ENCODE peak calls at places on chromosome 17, in nine cellular contexts. One of them, this sample, is unnamed.

GRCh38 chr17:73401911-73402310 is 90.1 kb upstream of the CDC42EP4 start:
- DNase-seq in K562: peak
- DNase-seq in H1: peak
- DNase-seq in HepG2: peak
- DNase-seq in suprapubic skin: no peak
- DNase-seq in transverse colon: no peak
- DNase-seq in upper lobe of left lung: no peak
- DNase-seq in esophagus muscularis mucosa: no peak
- DNase-seq in sigmoid colon: no peak
- DNase-seq in this sample: no peak

GRCh38 chr17:27296427-27296979 is 2.6 kb downstream of the WSB1 start:
- DNase-seq in H1: no peak
- DNase-seq in HepG2: no peak
- DNase-seq in K562: no peak
- DNase-seq in esophagus muscularis mucosa: no peak
- DNase-seq in suprapubic skin: no peak
- DNase-seq in transverse colon: no peak
- DNase-seq in upper lobe of left lung: no peak
- DNase-seq in sigmoid colon: no peak
- DNase-seq in this sample: no peak

GRCh38 chr17:9024497-9024896 is 3.2 kb downstream of the NTN1 start:
- DNase-seq in upper lobe of left lung: no peak
- DNase-seq in transverse colon: no peak
- DNase-seq in suprapubic skin: no peak
- DNase-seq in sigmoid colon: no peak
- DNase-seq in HepG2: no peak
- DNase-seq in K562: no peak
- DNase-seq in H1: no peak
- DNase-seq in esophagus muscularis mucosa: no peak
- DNase-seq in this sample: no peak

GRCh38 chr17:17981330-17981729 is 8.7 kb downstream of the DRC3 start:
- DNase-seq in transverse colon: no peak
- DNase-seq in upper lobe of left lung: no peak
- DNase-seq in HepG2: no peak
- DNase-seq in suprapubic skin: no peak
- DNase-seq in K562: no peak
- DNase-seq in H1: no peak
- DNase-seq in esophagus muscularis mucosa: no peak
- DNase-seq in sigmoid colon: no peak
- DNase-seq in this sample: no peak

GRCh38 chr17:4177732-4178131 is 34.7 kb downstream of the CYB5D2 start:
- DNase-seq in esophagus muscularis mucosa: no peak
- DNase-seq in HepG2: no peak
- DNase-seq in upper lobe of left lung: no peak
- DNase-seq in transverse colon: no peak
- DNase-seq in K562: no peak
- DNase-seq in sigmoid colon: no peak
- DNase-seq in H1: no peak
- DNase-seq in suprapubic skin: no peak
- DNase-seq in this sample: no peak

GRCh38 chr17:35082073-35082657 is 18.7 kb upstream of the RFFL start:
- DNase-seq in upper lobe of left lung: no peak
- DNase-seq in HepG2: peak
- DNase-seq in K562: no peak
- DNase-seq in H1: no peak
- DNase-seq in transverse colon: no peak
- DNase-seq in suprapubic skin: no peak
- DNase-seq in sigmoid colon: no peak
- DNase-seq in esophagus muscularis mucosa: no peak
- DNase-seq in this sample: no peak

GRCh38 chr17:8125196-8125946 is 1.5 kb upstream of the HES7 start:
- DNase-seq in sigmoid colon: peak
- DNase-seq in transverse colon: peak
- DNase-seq in H1: peak
- DNase-seq in K562: peak
- DNase-seq in upper lobe of left lung: peak
- DNase-seq in suprapubic skin: peak
- DNase-seq in esophagus muscularis mucosa: peak
- DNase-seq in HepG2: peak
- DNase-seq in this sample: peak

GRCh38 chr17:49130891-49131290 is 1.7 kb upstream of the B4GALNT2 start:
- DNase-seq in transverse colon: no peak
- DNase-seq in H1: no peak
- DNase-seq in upper lobe of left lung: no peak
- DNase-seq in HepG2: no peak
- DNase-seq in K562: no peak
- DNase-seq in suprapubic skin: no peak
- DNase-seq in sigmoid colon: no peak
- DNase-seq in esophagus muscularis mucosa: no peak
- DNase-seq in this sample: no peak

GRCh38 chr17:82050761-82051641 is 610 bp downstream of the RFNG start:
- DNase-seq in upper lobe of left lung: no peak
- DNase-seq in transverse colon: no peak
- DNase-seq in esophagus muscularis mucosa: no peak
- DNase-seq in sigmoid colon: no peak
- DNase-seq in K562: peak
- DNase-seq in HepG2: no peak
- DNase-seq in H1: no peak
- DNase-seq in suprapubic skin: no peak
- DNase-seq in this sample: no peak

GRCh38 chr17:31397256-31397939 is 5.9 kb downstream of the RAB11FIP4 start:
- DNase-seq in HepG2: no peak
- DNase-seq in esophagus muscularis mucosa: no peak
- DNase-seq in transverse colon: no peak
- DNase-seq in suprapubic skin: peak
- DNase-seq in K562: no peak
- DNase-seq in upper lobe of left lung: peak
- DNase-seq in sigmoid colon: no peak
- DNase-seq in H1: peak
- DNase-seq in this sample: no peak

GRCh38 chr17:17181666-17182600 is 24.2 kb downstream of the PLD6 start:
- DNase-seq in transverse colon: no peak
- DNase-seq in H1: no peak
- DNase-seq in suprapubic skin: no peak
- DNase-seq in upper lobe of left lung: no peak
- DNase-seq in sigmoid colon: no peak
- DNase-seq in HepG2: no peak
- DNase-seq in esophagus muscularis mucosa: no peak
- DNase-seq in K562: no peak
- DNase-seq in this sample: no peak

GRCh38 chr17:15342460-15342859 is 1.1 kb upstream of the TEKT3 start:
- DNase-seq in H1: no peak
- DNase-seq in upper lobe of left lung: no peak
- DNase-seq in sigmoid colon: no peak
- DNase-seq in HepG2: no peak
- DNase-seq in esophagus muscularis mucosa: no peak
- DNase-seq in K562: no peak
- DNase-seq in suprapubic skin: no peak
- DNase-seq in transverse colon: no peak
- DNase-seq in this sample: no peak

GRCh38 chr17:45666046-45666600 is 118.0 kb upstream of the CRHR1 start:
- DNase-seq in transverse colon: no peak
- DNase-seq in suprapubic skin: no peak
- DNase-seq in sigmoid colon: no peak
- DNase-seq in HepG2: no peak
- DNase-seq in H1: no peak
- DNase-seq in upper lobe of left lung: no peak
- DNase-seq in esophagus muscularis mucosa: no peak
- DNase-seq in K562: no peak
- DNase-seq in this sample: no peak

GRCh38 chr17:44556114-44556853 is 1.0 kb upstream of the FZD2 start:
- DNase-seq in suprapubic skin: no peak
- DNase-seq in HepG2: peak
- DNase-seq in esophagus muscularis mucosa: no peak
- DNase-seq in sigmoid colon: peak
- DNase-seq in H1: peak
- DNase-seq in upper lobe of left lung: peak
- DNase-seq in transverse colon: peak
- DNase-seq in K562: peak
- DNase-seq in this sample: peak

GRCh38 chr17:49494399-49494798 is 694 bp upstream of the NGFR start:
- DNase-seq in sigmoid colon: no peak
- DNase-seq in upper lobe of left lung: no peak
- DNase-seq in K562: no peak
- DNase-seq in H1: no peak
- DNase-seq in esophagus muscularis mucosa: no peak
- DNase-seq in HepG2: no peak
- DNase-seq in transverse colon: no peak
- DNase-seq in suprapubic skin: no peak
- DNase-seq in this sample: no peak

GRCh38 chr17:2171725-2172446 is 117.0 kb downstream of the HIC1 start:
- DNase-seq in suprapubic skin: no peak
- DNase-seq in H1: no peak
- DNase-seq in transverse colon: peak
- DNase-seq in upper lobe of left lung: peak
- DNase-seq in esophagus muscularis mucosa: peak
- DNase-seq in HepG2: peak
- DNase-seq in K562: no peak
- DNase-seq in sigmoid colon: peak
- DNase-seq in this sample: peak

GRCh38 chr17:7356779-7357178 is 1.8 kb downstream of the TMEM95 start:
- DNase-seq in K562: no peak
- DNase-seq in esophagus muscularis mucosa: no peak
- DNase-seq in sigmoid colon: no peak
- DNase-seq in HepG2: no peak
- DNase-seq in transverse colon: peak
- DNase-seq in H1: no peak
- DNase-seq in upper lobe of left lung: no peak
- DNase-seq in suprapubic skin: no peak
- DNase-seq in this sample: no peak

GRCh38 chr17:9837551-9838471 is 12.1 kb downstream of the GLP2R start:
- DNase-seq in suprapubic skin: no peak
- DNase-seq in transverse colon: peak
- DNase-seq in K562: no peak
- DNase-seq in upper lobe of left lung: no peak
- DNase-seq in sigmoid colon: peak
- DNase-seq in esophagus muscularis mucosa: no peak
- DNase-seq in H1: no peak
- DNase-seq in HepG2: no peak
- DNase-seq in this sample: no peak

GRCh38 chr17:75847595-75848522 is 3.7 kb upstream of the UNC13D start:
- DNase-seq in suprapubic skin: no peak
- DNase-seq in H1: no peak
- DNase-seq in sigmoid colon: peak
- DNase-seq in esophagus muscularis mucosa: no peak
- DNase-seq in K562: no peak
- DNase-seq in upper lobe of left lung: no peak
- DNase-seq in transverse colon: no peak
- DNase-seq in HepG2: no peak
- DNase-seq in this sample: no peak
- TF ChIP-seq POLR2A in suprapubic skin: no peak
- TF ChIP-seq POLR2A in H1: no peak
- TF ChIP-seq POLR2A in sigmoid colon: no peak
- TF ChIP-seq POLR2A in esophagus muscularis mucosa: no peak
- TF ChIP-seq POLR2A in K562: no peak
- TF ChIP-seq POLR2A in upper lobe of left lung: no peak
- TF ChIP-seq POLR2A in transverse colon: no peak
- TF ChIP-seq POLR2A in HepG2: no peak
- TF ChIP-seq POLR2A in this sample: no peak

DNA sequence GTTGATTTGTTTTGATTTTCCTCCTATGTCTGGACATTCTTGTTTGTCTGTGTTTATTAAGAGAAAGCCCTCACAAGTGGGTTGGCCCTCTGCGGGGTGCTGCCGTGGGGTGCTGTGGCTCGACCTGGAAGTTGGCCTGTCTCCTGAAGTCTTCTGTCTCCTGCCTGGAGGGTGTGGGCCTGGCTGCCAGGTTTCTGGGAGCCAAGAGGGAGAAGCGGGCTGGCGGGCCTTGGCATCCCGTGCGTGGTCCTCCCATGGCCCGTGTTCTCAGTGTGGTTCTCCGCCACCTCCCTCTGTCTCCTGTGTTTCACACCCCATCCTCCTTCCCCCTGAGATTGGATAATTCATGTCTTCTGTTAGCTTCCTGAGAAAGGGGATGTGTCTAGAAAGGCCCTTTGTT is 69.6 kb downstream of the RNF213 start:
- DNase-seq in HepG2: no peak
- DNase-seq in esophagus muscularis mucosa: no peak
- DNase-seq in sigmoid colon: peak
- DNase-seq in transverse colon: no peak
- DNase-seq in upper lobe of left lung: no peak
- DNase-seq in K562: no peak
- DNase-seq in H1: no peak
- DNase-seq in suprapubic skin: peak
- DNase-seq in this sample: no peak
- TF ChIP-seq POLR2AphosphoS5 in HepG2: no peak
- TF ChIP-seq POLR2AphosphoS5 in esophagus muscularis mucosa: no peak
- TF ChIP-seq POLR2AphosphoS5 in sigmoid colon: no peak
- TF ChIP-seq POLR2AphosphoS5 in transverse colon: no peak
- TF ChIP-seq POLR2AphosphoS5 in upper lobe of left lung: no peak
- TF ChIP-seq POLR2AphosphoS5 in K562: no peak
- TF ChIP-seq POLR2AphosphoS5 in H1: no peak
- TF ChIP-seq POLR2AphosphoS5 in suprapubic skin: no peak
- TF ChIP-seq POLR2AphosphoS5 in this sample: no peak

GRCh38 chr17:67044016-67044772 is at the start of gene CACNG1:
- DNase-seq in transverse colon: no peak
- DNase-seq in HepG2: no peak
- DNase-seq in K562: no peak
- DNase-seq in upper lobe of left lung: no peak
- DNase-seq in esophagus muscularis mucosa: no peak
- DNase-seq in suprapubic skin: no peak
- DNase-seq in sigmoid colon: no peak
- DNase-seq in H1: no peak
- DNase-seq in this sample: no peak

GRCh38 chr17:67047382-67047781 is 3.0 kb downstream of the CACNG1 start:
- DNase-seq in suprapubic skin: no peak
- DNase-seq in sigmoid colon: no peak
- DNase-seq in upper lobe of left lung: no peak
- DNase-seq in transverse colon: no peak
- DNase-seq in H1: no peak
- DNase-seq in HepG2: peak
- DNase-seq in K562: no peak
- DNase-seq in esophagus muscularis mucosa: no peak
- DNase-seq in this sample: no peak

GRCh38 chr17:67043283-67043682 is 1.1 kb upstream of the CACNG1 start:
- DNase-seq in transverse colon: no peak
- DNase-seq in H1: no peak
- DNase-seq in K562: no peak
- DNase-seq in HepG2: no peak
- DNase-seq in sigmoid colon: no peak
- DNase-seq in esophagus muscularis mucosa: no peak
- DNase-seq in upper lobe of left lung: no peak
- DNase-seq in suprapubic skin: no peak
- DNase-seq in this sample: no peak

GRCh38 chr17:67046398-67046797 is 2.0 kb downstream of the CACNG1 start:
- DNase-seq in K562: no peak
- DNase-seq in upper lobe of left lung: no peak
- DNase-seq in transverse colon: peak
- DNase-seq in HepG2: no peak
- DNase-seq in suprapubic skin: no peak
- DNase-seq in esophagus muscularis mucosa: no peak
- DNase-seq in sigmoid colon: no peak
- DNase-seq in H1: no peak
- DNase-seq in this sample: no peak

GRCh38 chr17:67044940-67045339 is 586 bp downstream of the CACNG1 start:
- DNase-seq in esophagus muscularis mucosa: no peak
- DNase-seq in HepG2: no peak
- DNase-seq in suprapubic skin: no peak
- DNase-seq in H1: no peak
- DNase-seq in sigmoid colon: no peak
- DNase-seq in K562: no peak
- DNase-seq in transverse colon: no peak
- DNase-seq in upper lobe of left lung: no peak
- DNase-seq in this sample: no peak
- TF ChIP-seq EP300 in esophagus muscularis mucosa: no peak
- TF ChIP-seq EP300 in HepG2: no peak
- TF ChIP-seq EP300 in suprapubic skin: no peak
- TF ChIP-seq EP300 in H1: no peak
- TF ChIP-seq EP300 in sigmoid colon: no peak
- TF ChIP-seq EP300 in K562: no peak
- TF ChIP-seq EP300 in transverse colon: no peak
- TF ChIP-seq EP300 in upper lobe of left lung: no peak
- TF ChIP-seq EP300 in this sample: no peak

GRCh38 chr17:33486135-33486886 is 193.2 kb upstream of the ASIC2 start:
- DNase-seq in sigmoid colon: no peak
- DNase-seq in H1: no peak
- DNase-seq in transverse colon: no peak
- DNase-seq in K562: no peak
- DNase-seq in upper lobe of left lung: no peak
- DNase-seq in esophagus muscularis mucosa: no peak
- DNase-seq in suprapubic skin: no peak
- DNase-seq in HepG2: no peak
- DNase-seq in this sample: no peak
- TF ChIP-seq POLR2A in sigmoid colon: no peak
- TF ChIP-seq POLR2A in H1: no peak
- TF ChIP-seq POLR2A in transverse colon: no peak
- TF ChIP-seq POLR2A in K562: no peak
- TF ChIP-seq POLR2A in upper lobe of left lung: no peak
- TF ChIP-seq POLR2A in esophagus muscularis mucosa: no peak
- TF ChIP-seq POLR2A in suprapubic skin: no peak
- TF ChIP-seq POLR2A in HepG2: no peak
- TF ChIP-seq POLR2A in this sample: no peak

This sample was measured in stomach.